ENCODE peak calls at places on chromosomes 12 and 14, in seven cellular contexts. Y is K562, N is right lobe of liver, P is pancreas, I is tibial artery, X is GM23248, F is cardiac muscle cell. K is an unnamed sample.

GRCh38 chr12:31568498-31568897 is 22.4 kb downstream of the DENND5B start:
- DNase-seq in Y (no peak), N (no peak), P (no peak), I (no peak), X (no peak), F (no peak), K (no peak)

GRCh38 chr12:90970471-90970870 is 15.5 kb upstream of the CCER1 start:
- DNase-seq in Y (no peak), N (no peak), P (no peak), I (no peak), X (peak; percentile 11), F (no peak), K (no peak)

GRCh38 chr14:23182372-23183014 is 967 bp downstream of the SLC7A8 start:
- DNase-seq in Y (no peak), N (no peak), P (peak; percentile 48), I (peak; percentile 81), X (peak; percentile 53), F (no peak), K (no peak)

GRCh38 chr12:49934505-49934904 is 16.0 kb upstream of the AQP2 start:
- DNase-seq in Y (no peak), N (no peak), P (no peak), I (no peak), X (no peak), F (peak; percentile 42), K (no peak)

GRCh38 chr12:119227292-119227691 is 48.6 kb downstream of the HSPB8 start:
- DNase-seq in Y (no peak), N (no peak), P (no peak), I (no peak), X (peak; percentile 6), F (no peak), K (no peak)

GRCh38 chr12:13241833-13242232 is 45.3 kb downstream of the EMP1 start:
- DNase-seq in Y (no peak), N (no peak), P (no peak), I (no peak), X (no peak), F (no peak), K (no peak)

GRCh38 chr12:105590571-105590970 is 260.1 kb downstream of the C12orf75 start:
- DNase-seq in Y (no peak), N (no peak), P (no peak), I (no peak), X (peak; percentile 33), F (no peak), K (no peak)

GRCh38 chr12:83086023-83086422 is 399.3 kb downstream of the TMTC2 start:
- DNase-seq in Y (no peak), N (no peak), P (no peak), I (no peak), X (no peak), F (no peak), K (no peak)

GRCh38 chr12:65082411-65082810 is 38.7 kb downstream of the WIF1 start:
- DNase-seq in Y (no peak), N (no peak), P (no peak), I (no peak), X (no peak), F (no peak), K (no peak)

GRCh38 chr12:96258451-96258933 is 64.3 kb downstream of the ELK3 start:
- DNase-seq in Y (no peak), N (no peak), P (peak; percentile 85), I (peak; percentile 84), X (peak; percentile 59), F (peak; percentile 95), K (peak; percentile 61)

GRCh38 chr12:129440278-129440677 is 463.5 kb downstream of the TMEM132D start:
- DNase-seq in Y (no peak), N (no peak), P (no peak), I (no peak), X (no peak), F (no peak), K (no peak)

GRCh38 chr14:99966912-99967311 is 98.3 kb upstream of the EVL start:
- DNase-seq in Y (no peak), N (no peak), P (no peak), I (no peak), X (no peak), F (no peak), K (no peak)

GRCh38 chr12:108832730-108833354 is 24.5 kb downstream of the SSH1 start:
- DNase-seq in Y (no peak), N (no peak), P (no peak), I (no peak), X (peak; percentile 95), F (peak; percentile 94), K (peak; percentile 20)

GRCh38 chr12:120905856-120906384 is 1.8 kb upstream of the SPPL3 start:
- DNase-seq in Y (no peak), N (no peak), P (no peak), I (no peak), X (no peak), F (no peak), K (no peak)

GRCh38 chr14:50335389-50335788 is 23.3 kb downstream of the DMAC2L start:
- DNase-seq in Y (no peak), N (peak; percentile 63), P (peak; percentile 84), I (peak; percentile 79), X (peak; percentile 32), F (peak; percentile 82), K (peak; percentile 26)

GRCh38 chr12:1666685-1667162 is 24.1 kb upstream of the ADIPOR2 start:
- DNase-seq in Y (no peak), N (no peak), P (no peak), I (no peak), X (no peak), F (no peak), K (no peak)

GRCh38 chr12:3049596-3050314 is 27.4 kb upstream of the TSPAN9 start:
- DNase-seq in Y (peak; percentile 2), N (no peak), P (no peak), I (no peak), X (no peak), F (no peak), K (no peak)
- H3K4me1 ChIP-seq in Y (no peaks in the 10 kb centered on the region), N (no peaks in the 10 kb centered on the region), P (no peaks in the 10 kb centered on the region), I (no peaks in the 10 kb centered on the region), X (no peaks in the 10 kb centered on the region), F (no peaks in the 10 kb centered on the region), K (peaks cover 35% of the 10 kb centered on the region)

GRCh38 chr14:53962954-53963490 is 6.4 kb upstream of the BMP4 start:
- DNase-seq in Y (no peak), N (no peak), P (no peak), I (no peak), X (no peak), F (no peak), K (no peak)
- H3K4me3 ChIP-seq in Y (no peak overlapping the region), N (peak overlapping the region; percentile 26), P (no peak overlapping the region), I (peak overlapping the region; percentile 43), X (no peak overlapping the region), F (peak overlapping the region; percentile 24), K (peak overlapping the region; percentile 63)

GRCh38 chr14:52399886-52400599 is 85.9 kb downstream of the PTGER2 start:
- DNase-seq in Y (no peak), N (no peak), P (no peak), I (no peak), X (peak; percentile 43), F (peak; percentile 16), K (no peak)

GRCh38 chr14:52397844-52398243 is 83.7 kb downstream of the PTGER2 start:
- DNase-seq in Y (no peak), N (no peak), P (no peak), I (no peak), X (no peak), F (peak; percentile 48), K (no peak)

GRCh38 chr14:52399104-52399503 is 85.0 kb downstream of the PTGER2 start:
- DNase-seq in Y (no peak), N (no peak), P (no peak), I (no peak), X (no peak), F (no peak), K (no peak)

GRCh38 chr14:52402812-52403526 is 88.9 kb downstream of the PTGER2 start:
- DNase-seq in Y (no peak), N (no peak), P (no peak), I (no peak), X (peak; percentile 36), F (peak; percentile 41), K (no peak)

DNA sequence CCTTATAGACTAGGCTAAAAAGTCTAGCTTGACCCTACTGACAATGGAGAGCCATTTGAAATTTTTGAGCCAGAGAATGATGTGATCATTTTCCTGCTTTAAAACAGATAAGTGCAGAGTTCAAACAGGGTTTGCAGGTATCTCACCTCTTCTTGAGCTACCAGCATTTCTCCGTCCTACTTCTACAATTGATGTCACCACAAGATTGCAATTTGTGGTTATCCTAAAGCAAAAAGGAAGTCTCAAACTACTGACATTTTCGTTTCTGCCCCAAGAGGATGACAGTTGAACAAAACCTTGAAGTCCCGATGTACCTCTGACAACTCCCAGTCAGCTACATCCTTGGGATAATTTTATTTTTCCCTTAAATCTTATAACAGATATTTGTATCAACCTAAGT is 86.7 kb downstream of the PTGER2 start:
- DNase-seq in Y (no peak), N (no peak), P (no peak), I (no peak), X (no peak), F (no peak), K (no peak)
- H3K4me1 ChIP-seq in Y (no peaks in the 10 kb centered on the region), N (no peaks in the 10 kb centered on the region), P (no peaks in the 10 kb centered on the region), I (no peaks in the 10 kb centered on the region), X (peaks cover 23% of the 10 kb centered on the region), F (no peaks in the 10 kb centered on the region), K (no peaks in the 10 kb centered on the region)

DNA sequence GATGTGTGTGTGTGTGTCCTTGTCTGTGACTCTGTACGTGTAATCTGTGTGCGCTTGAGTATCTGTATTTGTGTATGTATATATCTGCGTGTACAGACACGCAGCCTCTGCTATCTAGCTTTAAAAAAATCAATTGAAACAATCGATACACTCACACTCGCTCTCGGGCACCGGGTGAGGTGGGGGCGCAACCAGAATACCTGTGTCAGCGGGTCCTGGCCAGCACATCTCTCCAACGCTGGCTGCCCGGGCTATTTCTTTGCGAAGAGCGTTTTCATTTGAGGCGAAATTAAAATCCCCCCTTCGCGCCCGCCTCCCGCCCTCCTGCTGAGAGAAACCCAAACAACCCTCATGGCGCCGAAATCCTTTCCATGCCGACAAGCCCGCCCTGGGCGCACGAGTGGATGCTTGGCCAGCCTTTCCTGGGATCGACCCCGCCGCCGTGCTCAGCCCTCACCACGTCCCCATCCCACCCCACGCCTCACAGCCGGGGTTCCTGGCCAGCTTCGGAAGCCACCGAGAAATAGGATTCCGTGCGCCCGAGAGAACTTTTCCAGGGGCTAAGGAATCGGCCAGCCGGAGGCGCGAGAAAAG is 1.2 kb downstream of the ZDHHC22 start:
- DNase-seq in Y (no peak), N (no peak), P (no peak), I (no peak), X (no peak), F (no peak), K (no peak)
- H3K4me3 ChIP-seq in Y (no peak overlapping the region), N (no peak overlapping the region), P (no peak overlapping the region), I (no peak overlapping the region), X (peak overlapping the region; percentile 50), F (peak overlapping the region; percentile 32), K (peak overlapping the region; percentile 60)

GRCh38 chr12:111407371-111408115 is 1.8 kb downstream of the SH2B3 start:
- DNase-seq in Y (no peak), N (no peak), P (no peak), I (no peak), X (peak; percentile 31), F (no peak), K (no peak)
- H3K4me1 ChIP-seq in Y (peaks cover 65% of the 10 kb centered on the region), N (no peaks in the 10 kb centered on the region), P (peaks cover 53% of the 10 kb centered on the region), I (peaks cover 89% of the 10 kb centered on the region), X (peaks cover 51% of the 10 kb centered on the region), F (peaks cover 17% of the 10 kb centered on the region), K (peaks cover 97% of the 10 kb centered on the region)